ENCODE peak calls at places on chromosomes 4 and X, in six cellular contexts. C is GM20000, D is psoas muscle, U is GM13977, F is WTC11, W is glutamatergic neuron. O is an unnamed sample.

GRCh38 chrX:77793950-77794349 is 7.9 kb upstream of the ATRX start:
- DNase-seq in C (no peak), D (no peak), U (no peak), F (no peak), W (no peak), O (no peak)

GRCh38 chr4:184347251-184348239 is 126.8 kb downstream of the IRF2 start:
- DNase-seq in C (peak), D (peak), U (peak), F (peak), W (peak), O (no peak)

GRCh38 chrX:21989415-21989814 is 42.7 kb upstream of the PHEX start:
- DNase-seq in C (peak), D (no peak), U (no peak), F (no peak), W (no peak), O (no peak)

GRCh38 chr4:95215991-95216605 is 332.7 kb downstream of the UNC5C start:
- DNase-seq in C (no peak), D (no peak), U (no peak), F (no peak), W (peak), O (no peak)

GRCh38 chr4:163911891-163912290 is 417.4 kb downstream of the TMA16 start:
- DNase-seq in C (no peak), D (no peak), U (no peak), F (no peak), W (no peak), O (no peak)

GRCh38 chr4:169266081-169266480 is 4.7 kb downstream of the SH3RF1 start:
- DNase-seq in C (no peak), D (no peak), U (no peak), F (no peak), W (no peak), O (no peak)

GRCh38 chr4:108398326-108398725 is 222.1 kb upstream of the RPL34 start:
- DNase-seq in C (no peak), D (no peak), U (no peak), F (no peak), W (no peak), O (peak)

GRCh38 chrX:51798701-51799100 is 55.5 kb downstream of the GSPT2 start:
- DNase-seq in C (no peak), D (no peak), U (no peak), F (no peak), W (no peak), O (no peak)

GRCh38 chrX:40922307-40922706 is 162.9 kb upstream of the USP9X start:
- DNase-seq in C (no peak), D (no peak), U (no peak), F (peak), W (no peak), O (no peak)

GRCh38 chrX:98194036-98194435 is 1310.3 kb downstream of the RPA4 start:
- DNase-seq in C (no peak), D (no peak), U (no peak), F (no peak), W (no peak), O (no peak)

GRCh38 chr4:172813359-172813923 is 355.2 kb upstream of the GALNT7 start:
- DNase-seq in C (peak), D (no peak), U (peak), F (no peak), W (no peak), O (no peak)

GRCh38 chrX:13051529-13052172 is 7.2 kb upstream of the FAM9C start:
- DNase-seq in C (peak), D (no peak), U (peak), F (no peak), W (no peak), O (no peak)

GRCh38 chr4:153227501-153227900 is 23.3 kb downstream of the TRIM2 start:
- DNase-seq in C (no peak), D (no peak), U (no peak), F (no peak), W (no peak), O (no peak)

DNA sequence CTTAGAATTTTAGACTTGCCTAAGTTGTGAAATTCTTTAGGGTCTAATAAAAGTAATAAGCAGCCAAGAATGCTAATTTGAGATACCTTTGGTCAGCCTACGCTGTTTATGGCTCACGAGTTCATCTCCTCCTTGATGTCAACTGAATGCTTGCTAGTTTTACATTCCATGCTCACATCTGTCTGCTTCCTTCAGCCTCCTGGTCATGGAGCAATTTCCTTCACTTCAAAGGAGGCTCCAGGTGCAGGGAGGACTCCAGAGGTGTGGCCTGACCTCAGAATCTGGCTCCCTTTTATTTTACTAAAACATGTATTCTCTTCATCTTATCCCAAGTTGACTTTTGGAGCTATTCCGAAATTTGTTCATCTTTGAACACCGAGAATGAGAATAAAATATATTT is 23.3 kb upstream of the LNX1 start:
- DNase-seq in C (no peak), D (no peak), U (no peak), F (no peak), W (no peak), O (no peak)
- TF ChIP-seq CTCF in C (no peak), D (no peak), U (no peak), F (no peak), W (no peak), O (peak)

GRCh38 chrX:71565634-71566033 is 12.6 kb upstream of the GCNA start:
- DNase-seq in C (no peak), D (no peak), U (no peak), F (no peak), W (no peak), O (no peak)

GRCh38 chrX:71558920-71559319 is 19.3 kb upstream of the GCNA start:
- DNase-seq in C (no peak), D (no peak), U (no peak), F (no peak), W (no peak), O (no peak)

DNA sequence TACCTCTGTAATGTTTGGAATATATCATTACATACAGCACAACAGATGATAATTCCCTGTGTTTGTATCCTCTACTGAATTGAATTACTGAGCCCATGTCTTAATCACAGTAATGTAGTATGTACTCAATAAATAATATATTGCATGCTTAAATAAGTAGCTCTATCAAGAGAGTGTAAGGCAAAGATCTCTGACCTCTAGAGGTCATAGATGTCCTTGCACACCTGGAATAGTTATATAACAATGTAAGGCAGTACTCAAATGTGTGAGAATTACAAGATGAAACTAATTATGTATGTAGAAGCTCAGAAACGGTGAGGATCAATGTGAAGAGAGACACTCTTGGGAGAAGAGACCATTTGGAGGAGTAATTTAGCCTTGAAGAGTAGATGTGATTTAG is 14.3 kb upstream of the GCNA start:
- DNase-seq in C (no peak), D (no peak), U (no peak), F (no peak), W (no peak), O (no peak)
- TF ChIP-seq CTCF in C (no peak), D (no peak), U (peak), F (no peak), W (no peak), O (no peak)

DNA sequence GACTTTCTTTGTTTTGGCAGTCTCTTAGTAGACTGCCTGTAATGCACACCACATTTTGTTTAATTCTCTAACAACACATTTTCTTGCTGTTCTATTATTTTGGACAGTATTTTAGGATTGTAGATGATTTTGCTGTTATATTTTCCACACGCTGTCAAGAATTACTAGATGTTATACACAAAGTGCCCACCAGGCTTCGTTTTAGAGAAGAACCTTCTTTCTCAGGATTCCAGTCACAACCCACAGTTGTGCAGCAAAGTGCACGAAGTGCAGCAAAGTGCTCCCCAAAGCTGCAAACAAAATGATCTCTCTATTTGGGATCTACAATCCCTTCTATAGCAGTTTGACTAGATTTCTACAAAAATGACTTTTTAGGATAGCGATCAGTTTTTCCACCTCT is 2.4 kb downstream of the ZNF141 start:
- DNase-seq in C (no peak), D (no peak), U (no peak), F (no peak), W (no peak), O (no peak)
- TF ChIP-seq CTCF in C (no peak), D (peak), U (no peak), F (no peak), W (peak), O (peak)

DNA sequence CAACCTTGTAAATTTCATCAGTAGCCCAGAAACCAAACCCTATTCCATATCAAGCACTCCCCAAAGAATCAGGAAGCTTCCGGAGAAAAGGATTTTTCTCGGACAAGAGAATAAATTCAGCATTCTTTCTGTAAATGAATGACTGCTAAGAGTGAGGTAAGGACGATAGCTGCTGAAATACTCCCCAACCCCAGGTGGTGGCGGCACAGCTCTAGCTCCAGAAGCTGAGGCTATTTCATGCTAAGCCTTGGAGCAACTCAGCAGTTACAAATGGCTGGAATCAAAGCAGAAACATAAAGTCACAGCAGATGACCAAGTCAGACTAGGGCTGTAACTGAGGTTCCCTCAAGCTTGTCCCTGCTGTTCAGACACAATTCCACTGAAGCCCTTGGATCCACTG is 13.9 kb upstream of the PCDH19 start:
- DNase-seq in C (no peak), D (no peak), U (no peak), F (peak), W (no peak), O (no peak)
- TF ChIP-seq CTCF in C (no peak), D (no peak), U (no peak), F (no peak), W (no peak), O (peak)

DNA sequence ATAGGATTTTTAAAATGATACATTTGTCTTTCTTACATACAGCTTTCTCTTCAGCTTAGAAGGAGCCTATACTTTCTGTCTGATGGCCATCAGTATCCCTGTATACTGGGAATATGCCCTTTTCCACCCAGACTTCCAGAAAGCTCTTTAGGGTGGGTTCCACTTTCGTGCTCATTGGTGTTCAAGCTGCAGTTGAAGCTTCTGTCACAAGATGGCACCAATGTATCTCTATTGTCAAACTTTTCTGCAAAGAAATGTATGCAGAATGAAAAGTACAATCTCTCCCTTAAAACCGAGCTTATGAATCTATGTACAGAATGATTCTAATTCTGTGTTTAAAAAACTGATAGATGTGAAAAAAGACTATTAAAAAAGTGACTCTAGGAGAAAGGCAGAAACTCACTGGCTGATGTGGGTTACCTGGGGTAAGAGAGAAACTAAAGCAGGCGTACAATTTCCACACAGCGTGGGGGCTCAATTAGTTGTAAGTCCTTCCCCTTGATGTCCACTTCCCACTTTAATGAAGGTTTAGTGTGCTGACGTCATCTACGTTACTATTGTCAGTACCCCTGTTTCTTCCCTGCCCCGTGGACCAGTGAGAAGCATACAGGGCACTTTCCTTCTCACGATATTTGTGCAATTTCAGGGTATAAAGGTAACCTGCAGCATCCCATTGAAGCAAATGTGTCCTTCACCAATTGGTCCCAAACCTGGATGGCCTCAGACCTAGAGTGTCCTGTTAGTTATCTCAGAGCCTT is 57.3 kb upstream of the TCEAL2 start:
- DNase-seq in C (no peak), D (no peak), U (peak), F (no peak), W (no peak), O (no peak)
- TF ChIP-seq CTCF in C (peak), D (peak), U (peak), F (no peak), W (peak), O (peak)

GRCh38 chr4:139239127-139239772 is 40.8 kb downstream of the MGARP start:
- DNase-seq in C (no peak), D (no peak), U (no peak), F (no peak), W (no peak), O (no peak)

GRCh38 chr4:139243448-139244365 is 36.3 kb downstream of the MGARP start:
- DNase-seq in C (no peak), D (no peak), U (no peak), F (no peak), W (no peak), O (peak)

GRCh38 chr4:139242511-139243051 is 37.4 kb downstream of the MGARP start:
- DNase-seq in C (no peak), D (no peak), U (no peak), F (no peak), W (no peak), O (no peak)

GRCh38 chr4:139241086-139241783 is 38.8 kb downstream of the MGARP start:
- DNase-seq in C (no peak), D (no peak), U (no peak), F (peak), W (no peak), O (peak)

DNA sequence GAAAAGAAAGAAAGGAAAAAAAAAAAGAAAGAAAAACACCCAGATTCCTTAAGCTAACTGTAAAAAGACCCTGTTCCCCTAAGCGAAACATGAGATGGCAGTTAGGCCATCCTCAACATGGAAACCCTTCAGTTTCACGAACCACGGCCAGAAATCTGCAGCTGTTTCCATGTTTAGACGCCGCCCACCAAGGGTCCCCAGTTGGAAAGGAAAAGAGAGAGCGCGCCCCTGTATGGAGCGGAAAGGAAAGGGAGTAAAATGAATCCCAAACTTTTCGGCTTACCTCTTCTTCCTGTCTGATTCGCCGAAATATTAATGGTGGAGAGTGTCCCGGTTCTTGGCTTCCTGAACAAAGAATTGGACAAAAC is 38.3 kb downstream of the MGARP start:
- DNase-seq in C (no peak), D (no peak), U (no peak), F (peak), W (no peak), O (no peak)
- TF ChIP-seq CTCF in C (no peak), D (no peak), U (no peak), F (no peak), W (no peak), O (no peak)

GRCh38 chr4:159770969-159771368 is 668.1 kb downstream of the RAPGEF2 start:
- DNase-seq in C (no peak), D (no peak), U (no peak), F (no peak), W (no peak), O (no peak)

GRCh38 chr4:159766241-159766640 is 663.4 kb downstream of the RAPGEF2 start:
- DNase-seq in C (no peak), D (no peak), U (no peak), F (no peak), W (no peak), O (no peak)

GRCh38 chr4:159765402-159765801 is 662.5 kb downstream of the RAPGEF2 start:
- DNase-seq in C (no peak), D (no peak), U (no peak), F (no peak), W (no peak), O (no peak)

GRCh38 chr4:159770398-159770797 is 667.5 kb downstream of the RAPGEF2 start:
- DNase-seq in C (no peak), D (no peak), U (no peak), F (no peak), W (no peak), O (no peak)

DNA sequence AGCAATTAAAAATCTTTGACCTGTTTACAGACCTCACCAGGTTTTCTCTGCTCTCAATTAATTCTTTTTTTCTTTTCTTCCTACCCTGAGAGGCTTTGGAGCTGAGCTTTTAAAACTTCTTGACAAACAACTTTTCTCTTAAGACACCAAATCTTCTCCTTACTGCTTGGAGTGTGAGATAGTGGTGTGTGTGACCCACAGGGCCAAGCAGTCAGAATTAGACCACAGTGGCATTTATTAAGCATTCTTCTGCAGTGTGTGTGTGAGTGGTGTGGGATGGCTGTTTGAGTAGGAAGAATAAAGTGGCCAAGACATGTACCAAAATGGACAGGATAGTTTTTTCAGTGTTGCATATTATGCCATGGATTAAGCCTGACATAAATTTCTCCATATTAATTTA is 665.1 kb downstream of the RAPGEF2 start:
- DNase-seq in C (no peak), D (no peak), U (no peak), F (no peak), W (no peak), O (no peak)
- TF ChIP-seq CTCF in C (no peak), D (no peak), U (no peak), F (no peak), W (no peak), O (no peak)

O was measured in epithelial cell of proximal tubule.